ENCODE peak calls at places on chromosomes 11 and 22, in ten cellular contexts. F is PC-3; O is coronary artery; K is PC-9; B is activated CD8-positive, alpha-beta T cell treated with anti-CD3 and anti-CD28 coated beads for 36 hours; Y is A549; H is fibroblast of pulmonary artery; E is right lobe of liver; D is activated B cell treated with CpG ODN at 0.5 μM for 24 hours; M is Peyer's patch. R is an unnamed sample.

GRCh38 chr11:111946499-111946898 is 9.4 kb downstream of the DIXDC1 start:
- DNase-seq in F (no peak), O (no peak), K (no peak), B (no peak), Y (no peak), H (no peak), E (no peak), D (no peak), M (no peak), R (no peak)

GRCh38 chr11:72764503-72764902 is 12.3 kb upstream of the ARAP1 start:
- DNase-seq in F (no peak), O (no peak), K (no peak), B (no peak), Y (no peak), H (no peak), E (no peak), D (no peak), M (peak; percentile 78), R (no peak)

GRCh38 chr22:17807571-17808410 is 33.5 kb upstream of the BID start:
- DNase-seq in F (no peak), O (no peak), K (no peak), B (no peak), Y (no peak), H (no peak), E (no peak), D (no peak), M (no peak), R (no peak)

GRCh38 chr11:13297917-13298356 is 20.3 kb downstream of the BMAL1 start:
- DNase-seq in F (no peak), O (no peak), K (no peak), B (peak; percentile 73), Y (no peak), H (no peak), E (no peak), D (no peak), M (no peak), R (peak; percentile 57)

GRCh38 chr11:73172992-73173656 is 31.0 kb upstream of the FCHSD2 start:
- DNase-seq in F (no peak), O (no peak), K (no peak), B (no peak), Y (no peak), H (no peak), E (no peak), D (no peak), M (no peak), R (no peak)

GRCh38 chr22:21443057-21443734 is 24.0 kb upstream of the TMEM191C start:
- DNase-seq in F (no peak), O (no peak), K (no peak), B (no peak), Y (no peak), H (no peak), E (peak; percentile 54), D (no peak), M (no peak), R (no peak)

GRCh38 chr11:7665473-7666291 is 7.6 kb downstream of the CYB5R2 start:
- DNase-seq in F (peak; percentile 86), O (peak; percentile 83), K (peak; percentile 42), B (peak; percentile 78), Y (peak; percentile 85), H (peak; percentile 73), E (peak; percentile 86), D (peak; percentile 75), M (peak; percentile 94), R (peak; percentile 85)

GRCh38 chr11:13368041-13368446 is 90.5 kb downstream of the BMAL1 start:
- DNase-seq in F (no peak), O (no peak), K (no peak), B (no peak), Y (no peak), H (peak; percentile 15), E (no peak), D (no peak), M (no peak), R (no peak)

GRCh38 chr11:27857014-27857413 is 156.8 kb upstream of the BDNF start:
- DNase-seq in F (peak; percentile 15), O (no peak), K (no peak), B (no peak), Y (no peak), H (no peak), E (no peak), D (no peak), M (no peak), R (no peak)

GRCh38 chr22:28118957-28119631 is 200.0 kb upstream of the PITPNB start:
- DNase-seq in F (no peak), O (no peak), K (no peak), B (no peak), Y (no peak), H (no peak), E (no peak), D (no peak), M (no peak), R (no peak)

GRCh38 chr22:28128827-28129226 is 209.8 kb upstream of the PITPNB start:
- DNase-seq in F (no peak), O (no peak), K (no peak), B (no peak), Y (no peak), H (no peak), E (no peak), D (no peak), M (no peak), R (no peak)

GRCh38 chr22:28129319-28129962 is 210.4 kb upstream of the PITPNB start:
- DNase-seq in F (peak; percentile 46), O (no peak), K (no peak), B (no peak), Y (no peak), H (no peak), E (no peak), D (no peak), M (no peak), R (no peak)

DNA sequence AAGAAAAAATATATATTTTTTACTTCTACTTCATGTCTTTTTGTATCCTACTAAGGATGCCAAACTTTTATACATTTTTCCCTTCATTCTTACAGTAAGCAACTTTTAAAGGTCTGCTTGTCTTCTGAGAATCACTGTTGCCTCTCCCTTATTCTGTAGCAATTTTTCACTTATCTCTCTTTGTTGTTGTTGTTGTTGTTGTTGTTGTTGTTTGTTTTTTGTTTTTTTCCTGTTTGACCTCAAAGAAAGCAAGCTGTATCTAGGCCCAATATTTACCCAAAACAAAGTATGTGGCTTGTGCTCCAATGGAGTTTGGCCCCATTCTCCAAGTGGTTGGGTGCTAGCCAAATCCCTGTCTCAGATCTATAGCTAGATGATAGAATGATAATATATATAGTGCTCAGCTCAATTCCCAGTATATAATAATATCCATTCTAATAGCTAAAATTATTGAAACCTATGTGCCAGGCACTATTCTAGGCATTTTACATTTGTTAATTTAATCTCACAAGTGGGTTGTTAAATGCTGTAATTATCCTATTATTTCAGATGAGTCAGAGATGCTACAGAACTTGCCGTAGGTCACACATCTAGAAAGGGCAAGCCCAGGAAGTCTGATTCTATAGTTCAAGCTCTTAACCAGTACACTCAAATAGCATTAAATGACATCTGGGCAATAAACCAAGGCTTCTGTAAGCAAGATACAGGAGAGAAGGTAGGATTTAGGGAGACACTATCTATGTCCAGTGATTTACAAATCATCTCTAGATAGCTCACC is 205.1 kb upstream of the PITPNB start:
- DNase-seq in F (no peak), O (no peak), K (no peak), B (no peak), Y (no peak), H (no peak), E (no peak), D (no peak), M (no peak), R (no peak)
- TF ChIP-seq CTCF in F (no peak), O (no peak), K (no peak), B (no peak), Y (no peak), H (no peak), E (no peak), D (no peak), M (no peak), R (no peak)

DNA sequence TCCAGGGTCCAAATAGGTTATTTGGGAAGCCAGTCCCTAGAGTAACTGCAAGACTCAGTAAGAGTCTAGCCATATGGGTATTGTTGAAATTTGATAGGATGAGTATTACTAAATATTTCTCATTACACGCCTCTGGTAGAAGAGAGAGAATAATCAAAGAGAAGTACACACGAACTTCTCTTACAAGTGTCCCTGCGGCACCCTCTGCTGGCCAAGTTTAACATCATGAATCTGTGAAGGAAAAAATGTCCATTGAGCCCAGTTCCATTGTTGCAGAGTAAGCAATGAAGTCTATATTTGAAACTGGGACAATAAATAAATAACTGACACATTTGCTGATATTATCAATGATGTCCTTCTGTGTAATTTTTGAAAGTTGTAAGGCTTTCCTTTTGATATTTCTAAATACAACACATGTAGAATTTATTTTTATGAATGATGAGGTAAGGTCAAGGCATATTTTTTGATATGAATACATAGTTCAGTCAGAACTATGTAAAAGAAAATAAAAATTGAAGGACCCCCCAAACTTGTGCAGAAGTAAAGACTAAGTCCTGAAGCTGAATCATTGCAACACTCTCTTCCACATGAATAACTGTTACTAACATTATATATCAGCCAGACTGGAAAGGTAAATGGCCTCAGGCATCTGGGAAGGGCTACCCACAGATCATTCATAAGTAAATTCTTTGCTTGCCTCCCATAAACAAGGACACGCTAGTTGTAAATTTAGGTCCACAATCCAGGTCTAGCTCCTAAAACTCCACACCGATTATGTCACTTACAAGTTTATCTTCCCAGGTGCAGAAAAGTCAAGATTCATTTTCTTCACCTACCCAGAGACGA is 10.0 kb downstream of the OR51L1 start:
- DNase-seq in F (peak; percentile 65), O (no peak), K (no peak), B (peak; percentile 59), Y (peak; percentile 62), H (peak; percentile 72), E (peak; percentile 55), D (no peak), M (no peak), R (no peak)
- TF ChIP-seq CTCF in F (peak; percentile 74), O (peak; percentile 20), K (peak; percentile 61), B (peak; percentile 22), Y (peak; percentile 51), H (peak; percentile 71), E (peak; percentile 63), D (no peak), M (peak; percentile 41), R (no peak)

GRCh38 chr22:43409800-43410199 is 2.0 kb upstream of the MPPED1 start:
- DNase-seq in F (no peak), O (no peak), K (no peak), B (no peak), Y (no peak), H (no peak), E (no peak), D (no peak), M (no peak), R (no peak)
- TF ChIP-seq CTCF in F (no peak), O (no peak), K (no peak), B (no peak), Y (no peak), H (no peak), E (no peak), D (no peak), M (no peak), R (no peak)

DNA sequence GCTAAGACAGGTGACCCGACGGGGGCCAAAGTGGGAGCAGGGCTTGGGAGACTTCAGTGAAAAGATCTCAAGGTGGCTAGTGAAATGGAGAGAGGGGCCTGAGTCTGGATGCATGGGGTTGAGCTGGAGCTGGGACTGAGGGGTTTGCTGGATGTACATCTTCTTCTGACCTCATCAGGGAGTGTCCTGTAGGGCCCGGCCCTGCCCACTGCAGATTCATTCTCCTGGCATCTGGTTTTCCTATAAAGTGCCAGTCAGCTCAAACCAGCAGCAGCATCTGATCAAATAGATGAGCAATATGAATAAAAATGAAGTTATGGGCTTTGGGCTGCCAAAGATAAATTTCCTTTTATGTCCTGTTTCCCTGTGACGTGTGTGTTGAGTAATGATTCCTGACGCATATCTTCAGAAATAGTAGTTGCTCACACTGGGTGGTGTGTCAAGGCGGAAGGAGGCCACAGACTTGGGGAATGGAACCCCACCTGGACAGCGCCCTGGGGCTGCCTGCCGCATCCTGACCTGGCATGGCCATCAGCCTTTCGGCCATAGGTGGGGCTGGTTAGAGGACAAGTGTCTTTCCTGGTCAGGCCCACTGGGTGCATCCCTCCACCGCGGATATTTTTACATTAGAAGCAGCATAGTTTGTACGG is 135.4 kb downstream of the OSBP2 start:
- DNase-seq in F (peak; percentile 97), O (peak; percentile 46), K (peak; percentile 99), B (no peak), Y (peak; percentile 97), H (peak; percentile 93), E (no peak), D (no peak), M (no peak), R (no peak)
- TF ChIP-seq CTCF in F (no peak), O (no peak), K (no peak), B (no peak), Y (no peak), H (no peak), E (no peak), D (no peak), M (no peak), R (no peak)